ENCODE peak calls at places on chromosomes 6 and 20, in six cellular contexts. C, Y, J, O, D and V are unnamed samples. For H3K4me1, the result is how much of the 10 kb centered on the place peaks cover.

GRCh38 chr6:150403458-150404245 is 34.8 kb downstream of the IYD start:
- DNase-seq in Y (peak), J (no peak), D (no peak), O (no peak), C (peak), V (peak)

GRCh38 chr6:41966961-41967311 is 25.3 kb upstream of the CCND3 start:
- DNase-seq in O (peak), D (no peak), Y (no peak), C (no peak), J (no peak), V (peak)

GRCh38 chr20:44208770-44209169 is 1.8 kb downstream of the OSER1 start:
- DNase-seq in C (no peak), O (no peak), J (no peak), Y (no peak), D (no peak), V (peak)

GRCh38 chr6:158050955-158051354 is 69.3 kb downstream of the SYNJ2 start:
- DNase-seq in D (no peak), C (no peak), O (no peak), J (no peak), Y (no peak), V (peak)

GRCh38 chr6:105780146-105780860 is 305.8 kb upstream of the PRDM1 start:
- DNase-seq in D (no peak), J (no peak), O (no peak), C (no peak), Y (no peak), V (peak)

GRCh38 chr6:132062626-132063025 is 111.5 kb upstream of the CCN2 start:
- DNase-seq in D (no peak), C (no peak), Y (no peak), J (no peak), O (no peak), V (no peak)

GRCh38 chr6:100433726-100434435 is 30.8 kb downstream of the SIM1 start:
- DNase-seq in O (no peak), Y (no peak), C (no peak), D (no peak), J (no peak), V (no peak)

GRCh38 chr20:31551163-31551562 is 36.9 kb downstream of the HM13 start:
- DNase-seq in D (no peak), C (no peak), O (no peak), Y (no peak), J (no peak), V (no peak)

GRCh38 chr6:95279641-95280040 is 297.7 kb upstream of the MANEA start:
- DNase-seq in O (no peak), Y (no peak), D (no peak), C (no peak), J (no peak), V (no peak)

GRCh38 chr6:144284753-144285547 is at the start of gene UTRN:
- DNase-seq in J (peak), C (peak), Y (peak), O (peak), D (peak), V (peak)

GRCh38 chr6:137845460-137845859 is 21.6 kb upstream of the TNFAIP3 start:
- DNase-seq in C (no peak), O (no peak), J (no peak), D (no peak), Y (no peak), V (no peak)

GRCh38 chr6:158071121-158072082 is 89.7 kb downstream of the SYNJ2 start:
- DNase-seq in J (no peak), C (no peak), D (no peak), Y (no peak), O (peak), V (no peak)

GRCh38 chr20:31653573-31653972 is 15.9 kb downstream of the COX4I2 start:
- DNase-seq in C (no peak), J (no peak), Y (no peak), D (no peak), O (no peak), V (no peak)

GRCh38 chr20:6057139-6057538 is 3.3 kb upstream of the LRRN4 start:
- DNase-seq in J (no peak), O (no peak), D (no peak), Y (no peak), C (no peak), V (no peak)

GRCh38 chr6:99434702-99435530 is 9.8 kb upstream of the PNISR start:
- DNase-seq in D (no peak), C (no peak), J (peak), O (peak), Y (no peak), V (peak)

GRCh38 chr20:7627734-7628663 is 312.3 kb downstream of the HAO1 start:
- DNase-seq in O (no peak), D (no peak), C (no peak), J (no peak), Y (no peak), V (no peak)

GRCh38 chr6:45488269-45488668 is 110.5 kb upstream of the SUPT3H start:
- DNase-seq in C (no peak), Y (no peak), J (no peak), D (no peak), O (no peak), V (no peak)

GRCh38 chr6:130033999-130034814 is 15.8 kb downstream of the L3MBTL3 start:
- DNase-seq in O (no peak), D (no peak), Y (no peak), C (no peak), J (no peak), V (peak)

GRCh38 chr6:113306552-113307145 is 550.5 kb upstream of the MARCKS start:
- DNase-seq in D (no peak), O (peak), J (no peak), C (peak), Y (peak), V (peak)

GRCh38 chr6:162056745-162057144 is 670.8 kb downstream of the PRKN start:
- DNase-seq in J (no peak), D (no peak), Y (no peak), O (peak), C (no peak), V (peak)

GRCh38 chr6:134131530-134132139 is 79.2 kb upstream of the SLC2A12 start:
- DNase-seq in O (no peak), Y (no peak), D (no peak), J (no peak), C (no peak), V (no peak)

GRCh38 chr20:37357481-37358365 is 11.8 kb downstream of the SRC start:
- DNase-seq in D (peak), Y (no peak), J (no peak), O (no peak), C (peak), V (no peak)

GRCh38 chr6:101396552-101397173 is 3.2 kb downstream of the GRIK2 start:
- DNase-seq in O (peak), J (no peak), Y (peak), D (no peak), C (peak), V (peak)

GRCh38 chr6:2962636-2963035 is 8.7 kb downstream of the SERPINB6 start:
- DNase-seq in D (no peak), J (no peak), Y (no peak), C (peak), O (no peak), V (no peak)

GRCh38 chr6:159033160-159034049 is 11.4 kb downstream of the TAGAP start:
- DNase-seq in D (no peak), Y (no peak), C (no peak), J (no peak), O (no peak), V (no peak)

GRCh38 chr6:166906376-166907044 is 49.8 kb downstream of the RNASET2 start:
- DNase-seq in Y (no peak), D (peak), O (no peak), J (no peak), C (no peak), V (no peak)

GRCh38 chr6:129490551-129491245 is 219.3 kb downstream of the ARHGAP18 start:
- DNase-seq in D (no peak), O (peak), Y (peak), J (peak), C (peak), V (peak)

GRCh38 chr6:139308936-139309603 is 17.3 kb upstream of the TXLNB start:
- DNase-seq in D (no peak), J (no peak), Y (peak), C (peak), O (no peak), V (peak)

GRCh38 chr6:3260772-3261517 is 2.2 kb downstream of the PSMG4 start:
- DNase-seq in J (no peak), Y (no peak), O (no peak), C (no peak), D (no peak), V (no peak)

GRCh38 chr6:84645563-84646266 is 118.7 kb downstream of the TBX18 start:
- DNase-seq in Y (no peak), O (no peak), D (no peak), C (no peak), J (no peak), V (peak)

GRCh38 chr20:19619904-19620430 is 138.1 kb upstream of the RIN2 start:
- DNase-seq in D (no peak), Y (no peak), C (no peak), J (no peak), O (peak), V (no peak)

GRCh38 chr6:69907981-69908498 is 41.7 kb downstream of the COL19A1 start:
- DNase-seq in O (no peak), D (no peak), Y (no peak), J (no peak), C (no peak), V (peak)

GRCh38 chr6:142045380-142046270 is 87.1 kb upstream of the GJE1 start:
- DNase-seq in Y (no peak), O (no peak), D (no peak), J (no peak), C (no peak), V (peak)

GRCh38 chr6:125759184-125759902 is 9.9 kb downstream of the HEY2 start:
- DNase-seq in O (peak), J (no peak), D (peak), Y (no peak), C (no peak), V (no peak)
- H3K4me3 ChIP-seq in O (no peak), J (no peak), D (no peak), Y (no peak), C (no peak), V (no peak)

DNA sequence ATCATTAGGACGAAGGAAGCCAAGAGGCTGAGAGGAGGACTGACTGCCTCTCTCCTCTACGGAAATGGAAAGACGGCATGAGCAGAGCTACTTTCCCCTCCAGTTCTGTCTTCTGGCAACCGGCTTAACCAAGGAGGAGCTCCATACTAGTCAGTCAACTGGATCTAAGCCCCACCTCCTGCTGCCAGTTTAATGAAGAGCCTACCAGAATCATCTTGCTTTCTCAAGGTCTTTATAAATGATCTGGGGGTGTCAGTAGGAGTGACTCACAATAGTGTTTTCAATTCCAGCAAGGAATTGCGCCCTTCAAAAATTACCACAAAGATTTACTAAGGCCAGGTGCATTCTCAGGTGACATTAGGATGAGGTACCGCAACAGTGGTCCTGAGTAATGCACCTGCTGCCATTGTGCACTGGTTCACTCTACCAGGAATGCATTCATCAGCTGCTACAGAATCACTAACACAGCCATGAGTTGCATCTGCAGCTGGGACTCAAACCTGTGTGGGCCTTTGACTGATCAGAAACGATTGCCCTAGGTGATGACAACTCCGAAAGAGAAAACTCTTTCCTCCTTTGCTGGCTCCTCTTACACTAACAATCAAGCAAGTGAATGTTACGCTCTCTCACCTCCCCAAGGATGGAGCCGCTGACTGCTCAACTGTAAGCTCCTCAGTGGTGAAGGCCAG is 2.8 kb downstream of the UQCC2 start:
- DNase-seq in D (no peak), O (no peak), C (no peak), J (no peak), Y (no peak), V (no peak)
- H3K4me1 ChIP-seq in D (under half), O (under half), C (under half), J (under half), Y (under half), V (under half)

DNA sequence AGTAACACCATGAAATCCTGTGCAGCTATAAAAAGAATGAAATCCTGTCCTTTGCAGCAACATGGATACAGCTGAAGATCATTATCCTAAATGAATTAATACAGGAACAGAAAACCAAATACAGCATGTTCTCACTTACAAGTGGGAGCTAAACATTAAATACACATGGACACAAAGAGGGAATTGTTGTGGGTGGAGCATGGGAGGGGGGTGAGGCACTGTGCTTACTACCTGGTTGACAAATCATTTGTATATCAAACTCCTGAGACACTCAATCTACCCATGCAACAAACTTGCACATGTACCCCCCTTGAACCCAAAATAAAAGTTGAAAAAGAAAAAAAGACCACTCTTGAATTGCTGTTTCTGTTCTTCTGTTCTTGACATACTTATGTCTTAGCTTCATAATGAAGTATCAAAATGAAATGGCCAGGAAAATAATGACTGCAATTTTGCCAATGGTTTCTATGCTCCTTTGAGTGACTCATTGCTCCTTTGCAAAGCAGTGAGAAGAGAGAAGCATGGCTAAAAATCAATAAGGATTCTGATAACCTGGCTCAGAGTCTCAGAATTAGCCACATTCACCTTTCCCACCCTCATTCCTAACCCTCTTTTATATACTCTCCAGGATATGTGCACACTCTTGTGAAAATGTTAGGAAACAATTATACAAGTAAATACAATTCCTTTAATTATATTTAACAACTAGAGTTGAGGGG is 71.0 kb downstream of the CYP39A1 start:
- DNase-seq in Y (no peak), C (no peak), D (no peak), O (no peak), J (no peak), V (no peak)
- H3K4me3 ChIP-seq in Y (no peak), C (no peak), D (no peak), O (no peak), J (no peak), V (no peak)

DNA sequence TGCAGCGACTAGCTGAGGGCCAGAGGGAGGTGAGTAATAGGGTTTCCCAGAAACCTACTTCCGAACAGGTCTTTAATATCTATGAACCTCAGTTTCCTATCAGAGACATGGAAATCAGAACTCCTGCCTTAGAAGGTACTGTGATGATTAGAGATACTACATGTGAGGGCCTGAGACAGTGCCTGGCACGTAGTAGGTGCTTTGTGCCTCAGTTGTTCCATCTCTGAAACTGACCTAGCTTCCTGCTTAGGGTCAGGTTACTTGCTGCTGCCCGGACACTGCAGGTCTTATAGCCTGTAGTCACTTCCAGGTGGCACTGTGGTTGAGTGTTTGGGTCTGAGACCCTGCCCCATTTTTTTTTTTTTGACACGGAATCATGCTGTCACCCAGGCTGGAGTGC is 20.9 kb downstream of the RAB44 start:
- DNase-seq in Y (no peak), D (no peak), J (no peak), O (no peak), C (no peak), V (no peak)
- H3K4me1 ChIP-seq in Y (under half), D (under half), J (under half), O (under half), C (under half), V (under half)

GRCh38 chr6:47057830-47058540 is 15.9 kb upstream of the ADGRF1 start:
- DNase-seq in J (no peak), C (no peak), O (no peak), Y (no peak), D (no peak), V (peak)
- H3K4me3 ChIP-seq in J (no peak), C (no peak), O (no peak), Y (no peak), D (no peak), V (no peak)